ENCODE peak calls at places on chromosome 19, in ten cellular contexts. Y, A, U, L, J, F, M, R, E and O are unnamed samples.
A peak's percentile ranks its signal among the peaks of the same experiment; 100 is the strongest.

GRCh38 chr19:32688315-32688714 is 3.3 kb upstream of the NUDT19 start:
- DNase-seq in U (no peak), M (no peak), Y (no peak), E (no peak), F (no peak), J (no peak), A (peak; percentile 30), L (no peak), R (no peak), O (no peak)

GRCh38 chr19:43332058-43332922 is 21.2 kb upstream of the CD177 start:
- DNase-seq in E (no peak), R (no peak), M (no peak), L (no peak), F (no peak), U (no peak), Y (no peak), J (no peak), A (no peak), O (no peak)

GRCh38 chr19:41427647-41428480 is 690 bp upstream of the B3GNT8 start:
- DNase-seq in A (peak; percentile 39), Y (peak; percentile 56), M (peak; percentile 48), E (peak; percentile 39), U (peak; percentile 37), L (peak; percentile 27), J (no peak), R (peak; percentile 28), F (peak; percentile 30), O (no peak)

GRCh38 chr19:32976223-32976805 is 4.3 kb downstream of the FAAP24 start:
- DNase-seq in F (peak; percentile 78), E (peak; percentile 79), U (peak; percentile 81), A (peak; percentile 59), J (peak; percentile 46), R (peak; percentile 79), M (peak; percentile 45), Y (peak; percentile 60), L (peak; percentile 8), O (no peak)

GRCh38 chr19:7699422-7700127 is 2.4 kb downstream of the FCER2 start:
- DNase-seq in Y (no peak), U (no peak), J (no peak), F (no peak), M (no peak), A (no peak), L (no peak), E (no peak), R (no peak), O (no peak)

GRCh38 chr19:43738780-43739211 is 16.0 kb downstream of the SMG9 start:
- DNase-seq in F (no peak), Y (no peak), E (no peak), A (no peak), J (no peak), M (no peak), U (no peak), L (no peak), R (no peak), O (no peak)

GRCh38 chr19:13841339-13842293 is 35.3 kb upstream of the NANOS3 start:
- DNase-seq in R (no peak), F (no peak), J (peak; percentile 59), L (no peak), Y (peak; percentile 50), U (peak; percentile 52), E (no peak), M (peak; percentile 44), A (peak; percentile 64), O (peak; percentile 94)

GRCh38 chr19:3507371-3508120 is 1.4 kb downstream of the FZR1 start:
- DNase-seq in J (no peak), Y (peak; percentile 55), R (peak; percentile 11), M (peak; percentile 56), E (peak; percentile 42), F (peak; percentile 43), A (no peak), U (peak; percentile 41), L (no peak), O (no peak)

GRCh38 chr19:38852231-38853044 is 2.7 kb upstream of the HNRNPL start:
- DNase-seq in A (peak; percentile 72), M (peak; percentile 65), F (no peak), U (peak; percentile 66), R (peak; percentile 51), E (peak; percentile 67), J (peak; percentile 85), L (no peak), Y (peak; percentile 43), O (no peak)

GRCh38 chr19:5434351-5434917 is 20.8 kb upstream of the ZNRF4 start:
- DNase-seq in A (no peak), M (no peak), E (no peak), U (no peak), F (no peak), R (no peak), J (no peak), L (no peak), Y (no peak), O (no peak)

GRCh38 chr19:42132851-42133528 is 744 bp upstream of the POU2F2 start:
- DNase-seq in J (peak; percentile 21), Y (peak; percentile 96), U (peak; percentile 75), E (peak; percentile 91), M (peak; percentile 69), F (peak; percentile 87), R (peak; percentile 45), A (peak; percentile 54), L (no peak), O (no peak)

GRCh38 chr19:4584670-4585460 is 25.4 kb upstream of the SEMA6B start:
- DNase-seq in E (peak; percentile 60), Y (peak; percentile 79), F (peak; percentile 54), J (no peak), L (no peak), A (no peak), M (no peak), U (no peak), R (no peak), O (no peak)

GRCh38 chr19:17775245-17775927 is 19.6 kb upstream of the B3GNT3 start:
- DNase-seq in J (peak; percentile 34), R (peak; percentile 32), Y (peak; percentile 76), M (no peak), A (no peak), E (peak; percentile 87), F (peak; percentile 86), L (no peak), U (peak; percentile 25), O (no peak)

GRCh38 chr19:38742906-38743305 is 1.4 kb downstream of the CAPN12 start:
- DNase-seq in R (no peak), F (no peak), A (no peak), M (no peak), U (no peak), Y (peak; percentile 22), E (no peak), L (no peak), J (no peak), O (peak; percentile 55)

GRCh38 chr19:35142531-35143230 is 374 bp upstream of the FXYD7 start:
- DNase-seq in R (peak; percentile 43), M (peak; percentile 81), L (no peak), U (peak; percentile 75), J (no peak), Y (peak; percentile 91), A (no peak), F (peak; percentile 81), E (peak; percentile 80), O (no peak)

GRCh38 chr19:45306040-45306439 is 16.6 kb downstream of the CKM start:
- DNase-seq in A (no peak), R (no peak), E (no peak), J (no peak), M (no peak), Y (no peak), U (no peak), L (no peak), F (no peak), O (no peak)

GRCh38 chr19:46218160-46218559 is 11.4 kb upstream of the IGFL1 start:
- DNase-seq in F (peak; percentile 86), A (no peak), J (no peak), Y (no peak), M (no peak), E (peak; percentile 81), R (peak; percentile 24), U (peak; percentile 24), L (no peak), O (no peak)

GRCh38 chr19:57558525-57558924 is 1.1 kb downstream of the ZNF550 start:
- DNase-seq in L (no peak), R (no peak), U (no peak), J (peak; percentile 10), E (no peak), M (no peak), F (no peak), A (no peak), Y (peak; percentile 29), O (no peak)
- TF ChIP-seq CTCF in L (peak; percentile 46), R (no peak), U (no peak), J (no peak), E (no peak), M (no peak), F (no peak), A (no peak), Y (no peak), O (peak; percentile 46)

GRCh38 chr19:31349160-31349881 is at the start of gene TSHZ3:
- DNase-seq in R (peak; percentile 22), E (peak; percentile 82), Y (peak; percentile 89), J (peak; percentile 72), U (peak; percentile 50), M (peak; percentile 56), A (peak; percentile 84), L (peak; percentile 59), F (peak; percentile 72), O (no peak)
- TF ChIP-seq CTCF in R (no peak), E (no peak), Y (no peak), J (no peak), U (no peak), M (no peak), A (no peak), L (no peak), F (no peak), O (no peak)

GRCh38 chr19:16415806-16416205 is 56.0 kb downstream of the EPS15L1 start:
- DNase-seq in L (no peak), R (no peak), E (no peak), U (no peak), A (no peak), J (no peak), F (no peak), Y (no peak), M (no peak), O (no peak)
- TF ChIP-seq CTCF in L (no peak), R (no peak), E (no peak), U (no peak), A (no peak), J (no peak), F (no peak), Y (no peak), M (no peak), O (no peak)

DNA sequence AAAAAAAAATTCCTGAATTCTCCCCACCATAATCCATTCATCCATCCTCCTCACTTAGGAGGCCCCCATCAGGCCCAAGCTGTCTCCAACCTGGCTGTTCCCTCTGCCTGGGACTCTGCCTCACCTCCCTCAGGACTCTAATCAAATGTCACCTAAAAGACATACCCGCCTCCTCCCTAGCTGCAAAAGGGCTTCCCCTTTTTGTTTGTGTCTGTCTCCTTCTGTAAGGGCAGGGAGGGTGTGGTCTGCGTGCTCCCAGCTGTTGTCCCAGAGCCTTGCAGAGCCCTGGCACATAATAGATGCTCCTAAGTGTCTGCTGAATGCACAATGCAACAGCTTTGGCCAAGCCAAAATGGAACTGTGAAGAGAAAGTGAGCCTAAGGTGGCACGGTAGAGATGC is 4.4 kb downstream of the TRIR start:
- DNase-seq in M (no peak), L (no peak), U (no peak), J (no peak), Y (no peak), F (no peak), E (no peak), R (no peak), A (no peak), O (no peak)
- TF ChIP-seq CTCF in M (no peak), L (no peak), U (no peak), J (no peak), Y (no peak), F (no peak), E (no peak), R (no peak), A (no peak), O (no peak)